ENCODE peak calls at places on chromosome 21, in five cellular contexts. One of them, this sample, is unnamed. For H3K4me1 and H3K9me3, the result is how much of the 10 kb centered on the place peaks cover.

GRCh38 chr21:20661745-20662470 is 336.3 kb upstream of the NCAM2 start:
- DNase-seq in OCI-LY7: no peak
- DNase-seq in CD4-positive, alpha-beta memory T cell: no peak
- DNase-seq in left ventricle myocardium inferior: no peak
- DNase-seq in psoas muscle: no peak
- DNase-seq in this sample: no peak

GRCh38 chr21:26965091-26965566 is 1.8 kb downstream of the ADAMTS5 start:
- DNase-seq in psoas muscle: no peak
- DNase-seq in left ventricle myocardium inferior: no peak
- DNase-seq in CD4-positive, alpha-beta memory T cell: no peak
- DNase-seq in OCI-LY7: no peak
- DNase-seq in this sample: no peak

GRCh38 chr21:37936010-37936785 is 19.9 kb upstream of the KCNJ6 start:
- DNase-seq in psoas muscle: no peak
- DNase-seq in OCI-LY7: no peak
- DNase-seq in left ventricle myocardium inferior: no peak
- DNase-seq in CD4-positive, alpha-beta memory T cell: no peak
- DNase-seq in this sample: no peak

GRCh38 chr21:35154788-35155187 is 105.7 kb upstream of the RUNX1 start:
- DNase-seq in left ventricle myocardium inferior: no peak
- DNase-seq in OCI-LY7: no peak
- DNase-seq in psoas muscle: no peak
- DNase-seq in CD4-positive, alpha-beta memory T cell: no peak
- DNase-seq in this sample: no peak

GRCh38 chr21:19239696-19240095 is 836.1 kb upstream of the TMPRSS15 start:
- DNase-seq in psoas muscle: no peak
- DNase-seq in left ventricle myocardium inferior: no peak
- DNase-seq in OCI-LY7: no peak
- DNase-seq in CD4-positive, alpha-beta memory T cell: no peak
- DNase-seq in this sample: no peak

GRCh38 chr21:25750085-25750484 is 15.3 kb downstream of the GABPA start:
- DNase-seq in CD4-positive, alpha-beta memory T cell: no peak
- DNase-seq in left ventricle myocardium inferior: no peak
- DNase-seq in OCI-LY7: no peak
- DNase-seq in psoas muscle: no peak
- DNase-seq in this sample: no peak

GRCh38 chr21:46634966-46635323 is 529 bp upstream of the PRMT2 start:
- DNase-seq in CD4-positive, alpha-beta memory T cell: no peak
- DNase-seq in psoas muscle: no peak
- DNase-seq in OCI-LY7: peak
- DNase-seq in left ventricle myocardium inferior: no peak
- DNase-seq in this sample: no peak

GRCh38 chr21:42489991-42490390 is 6.0 kb downstream of the RSPH1 start:
- DNase-seq in psoas muscle: no peak
- DNase-seq in CD4-positive, alpha-beta memory T cell: no peak
- DNase-seq in left ventricle myocardium inferior: no peak
- DNase-seq in OCI-LY7: no peak
- DNase-seq in this sample: no peak

GRCh38 chr21:27425172-27425571 is 458.3 kb upstream of the ADAMTS5 start:
- DNase-seq in OCI-LY7: no peak
- DNase-seq in CD4-positive, alpha-beta memory T cell: no peak
- DNase-seq in psoas muscle: no peak
- DNase-seq in left ventricle myocardium inferior: no peak
- DNase-seq in this sample: no peak

GRCh38 chr21:15293251-15293650 is 228.5 kb upstream of the NRIP1 start:
- DNase-seq in left ventricle myocardium inferior: no peak
- DNase-seq in psoas muscle: no peak
- DNase-seq in CD4-positive, alpha-beta memory T cell: no peak
- DNase-seq in OCI-LY7: no peak
- DNase-seq in this sample: no peak

GRCh38 chr21:23963454-23963853 is 1643.8 kb downstream of the MRPL39 start:
- DNase-seq in psoas muscle: no peak
- DNase-seq in OCI-LY7: no peak
- DNase-seq in CD4-positive, alpha-beta memory T cell: no peak
- DNase-seq in left ventricle myocardium inferior: no peak
- DNase-seq in this sample: no peak

GRCh38 chr21:26769613-26770188 is 75.5 kb downstream of the ADAMTS1 start:
- DNase-seq in CD4-positive, alpha-beta memory T cell: no peak
- DNase-seq in OCI-LY7: no peak
- DNase-seq in psoas muscle: no peak
- DNase-seq in left ventricle myocardium inferior: no peak
- DNase-seq in this sample: no peak

GRCh38 chr21:44927259-44927586 is 6.5 kb upstream of the ITGB2 start:
- DNase-seq in left ventricle myocardium inferior: no peak
- DNase-seq in CD4-positive, alpha-beta memory T cell: no peak
- DNase-seq in OCI-LY7: no peak
- DNase-seq in psoas muscle: no peak
- DNase-seq in this sample: no peak
- H3K4me3 ChIP-seq in left ventricle myocardium inferior: no peak
- H3K4me3 ChIP-seq in CD4-positive, alpha-beta memory T cell: peak
- H3K4me3 ChIP-seq in OCI-LY7: peak
- H3K4me3 ChIP-seq in psoas muscle: no peak
- H3K4me3 ChIP-seq in this sample: no peak

DNA sequence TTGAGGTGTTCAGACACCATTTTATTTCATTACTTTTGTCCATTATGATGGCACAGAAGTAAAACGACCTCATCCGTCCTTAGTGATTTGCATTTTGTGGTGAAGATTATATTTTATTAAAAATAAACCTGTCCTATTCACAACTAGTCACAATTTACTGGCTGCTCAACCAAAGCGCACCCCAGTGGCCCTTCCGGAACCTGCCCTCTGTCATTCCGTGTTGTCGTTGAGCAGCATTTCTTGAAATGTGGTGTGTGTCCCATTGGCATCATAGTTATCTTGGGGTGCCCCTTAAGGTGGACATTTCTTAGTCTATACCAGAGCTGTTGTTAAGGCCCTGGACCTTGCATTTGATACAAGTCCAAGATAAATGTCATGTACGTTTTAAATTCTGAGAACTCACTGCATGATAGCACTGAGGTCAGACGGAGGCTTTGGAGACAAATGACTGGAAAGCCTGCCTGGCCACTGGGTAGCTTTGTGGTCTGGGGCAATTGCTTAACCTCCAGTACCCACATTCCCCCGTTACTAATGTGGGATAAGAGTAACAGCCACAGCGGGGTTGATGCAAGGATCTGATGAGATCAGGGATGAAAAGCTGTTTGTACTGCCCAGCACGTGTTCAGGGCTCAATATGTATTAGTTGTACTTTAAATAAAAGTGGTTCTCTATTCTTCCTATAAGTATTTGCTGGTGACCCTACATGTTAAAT is 36.2 kb downstream of the BACH1 start:
- DNase-seq in psoas muscle: no peak
- DNase-seq in CD4-positive, alpha-beta memory T cell: no peak
- DNase-seq in left ventricle myocardium inferior: no peak
- DNase-seq in OCI-LY7: no peak
- DNase-seq in this sample: no peak
- H3K4me1 ChIP-seq in psoas muscle: half or more
- H3K4me1 ChIP-seq in CD4-positive, alpha-beta memory T cell: under half
- H3K4me1 ChIP-seq in left ventricle myocardium inferior: under half
- H3K4me1 ChIP-seq in OCI-LY7: under half
- H3K4me1 ChIP-seq in this sample: under half

GRCh38 chr21:39860600-39860999 is 6.6 kb upstream of the PCP4 start:
- DNase-seq in left ventricle myocardium inferior: no peak
- DNase-seq in CD4-positive, alpha-beta memory T cell: no peak
- DNase-seq in psoas muscle: no peak
- DNase-seq in OCI-LY7: no peak
- DNase-seq in this sample: no peak
- H3K9me3 ChIP-seq in left ventricle myocardium inferior: under half
- H3K9me3 ChIP-seq in CD4-positive, alpha-beta memory T cell: under half
- H3K9me3 ChIP-seq in psoas muscle: under half
- H3K9me3 ChIP-seq in OCI-LY7: under half
- H3K9me3 ChIP-seq in this sample: under half

GRCh38 chr21:16424331-16424749 is 694.6 kb downstream of the USP25 start:
- DNase-seq in OCI-LY7: no peak
- DNase-seq in CD4-positive, alpha-beta memory T cell: no peak
- DNase-seq in left ventricle myocardium inferior: no peak
- DNase-seq in psoas muscle: no peak
- DNase-seq in this sample: no peak
- H3K4me3 ChIP-seq in OCI-LY7: no peak
- H3K4me3 ChIP-seq in CD4-positive, alpha-beta memory T cell: no peak
- H3K4me3 ChIP-seq in left ventricle myocardium inferior: peak
- H3K4me3 ChIP-seq in psoas muscle: peak
- H3K4me3 ChIP-seq in this sample: peak

GRCh38 chr21:39010629-39011404 is 172.4 kb downstream of the PSMG1 start:
- DNase-seq in OCI-LY7: no peak
- DNase-seq in left ventricle myocardium inferior: no peak
- DNase-seq in psoas muscle: no peak
- DNase-seq in CD4-positive, alpha-beta memory T cell: no peak
- DNase-seq in this sample: no peak
- H3K4me1 ChIP-seq in OCI-LY7: under half
- H3K4me1 ChIP-seq in left ventricle myocardium inferior: under half
- H3K4me1 ChIP-seq in psoas muscle: under half
- H3K4me1 ChIP-seq in CD4-positive, alpha-beta memory T cell: under half
- H3K4me1 ChIP-seq in this sample: under half

DNA sequence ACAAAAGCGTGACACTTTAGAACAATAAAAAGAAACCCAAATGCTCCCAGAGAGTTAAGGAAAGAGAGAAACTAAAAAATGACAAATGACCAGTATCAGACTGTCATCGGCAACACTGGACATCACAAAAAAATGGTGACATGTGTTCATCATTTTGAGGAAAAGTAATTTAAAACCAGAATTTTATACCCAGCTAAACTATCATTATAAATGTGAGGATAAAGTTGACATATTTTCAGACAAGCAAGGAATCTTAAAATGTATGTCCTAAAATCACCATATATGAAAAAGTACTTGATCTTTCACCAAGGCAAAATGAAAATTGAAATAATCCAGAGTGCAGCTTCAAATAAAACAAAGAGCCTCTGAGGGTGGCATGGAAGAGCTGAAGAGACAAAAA is 1.3 kb upstream of the KRTAP10-11 start:
- DNase-seq in CD4-positive, alpha-beta memory T cell: no peak
- DNase-seq in psoas muscle: no peak
- DNase-seq in OCI-LY7: no peak
- DNase-seq in left ventricle myocardium inferior: no peak
- DNase-seq in this sample: no peak
- H3K9me3 ChIP-seq in CD4-positive, alpha-beta memory T cell: under half
- H3K9me3 ChIP-seq in psoas muscle: under half
- H3K9me3 ChIP-seq in OCI-LY7: under half
- H3K9me3 ChIP-seq in left ventricle myocardium inferior: under half
- H3K9me3 ChIP-seq in this sample: under half

DNA sequence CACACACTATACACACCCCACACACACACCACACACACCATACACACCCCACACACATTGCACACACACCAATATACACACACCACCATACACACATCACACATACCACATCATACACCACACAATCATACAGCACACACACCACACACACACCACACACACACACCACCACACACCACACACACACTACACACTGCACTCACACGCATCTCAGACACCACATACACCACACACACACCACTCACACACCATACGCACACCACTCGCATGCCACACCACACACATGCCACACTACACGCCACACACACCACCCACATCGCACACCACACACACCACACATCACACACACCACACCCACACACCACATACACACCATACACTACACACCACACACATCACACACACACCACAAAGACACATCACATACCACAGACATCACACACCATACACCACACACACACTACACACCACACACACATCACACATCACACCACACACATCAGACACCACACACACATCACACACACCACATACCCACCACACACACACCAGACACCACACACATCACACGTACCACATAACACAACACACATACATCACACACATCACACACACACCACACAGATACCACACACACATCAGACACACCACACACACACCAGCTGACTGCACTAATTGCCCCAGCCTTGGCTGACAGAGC is 54.6 kb downstream of the HSF2BP start:
- DNase-seq in CD4-positive, alpha-beta memory T cell: no peak
- DNase-seq in OCI-LY7: no peak
- DNase-seq in left ventricle myocardium inferior: no peak
- DNase-seq in psoas muscle: no peak
- DNase-seq in this sample: no peak
- H3K4me3 ChIP-seq in CD4-positive, alpha-beta memory T cell: no peak
- H3K4me3 ChIP-seq in OCI-LY7: no peak
- H3K4me3 ChIP-seq in left ventricle myocardium inferior: no peak
- H3K4me3 ChIP-seq in psoas muscle: no peak
- H3K4me3 ChIP-seq in this sample: no peak

DNA sequence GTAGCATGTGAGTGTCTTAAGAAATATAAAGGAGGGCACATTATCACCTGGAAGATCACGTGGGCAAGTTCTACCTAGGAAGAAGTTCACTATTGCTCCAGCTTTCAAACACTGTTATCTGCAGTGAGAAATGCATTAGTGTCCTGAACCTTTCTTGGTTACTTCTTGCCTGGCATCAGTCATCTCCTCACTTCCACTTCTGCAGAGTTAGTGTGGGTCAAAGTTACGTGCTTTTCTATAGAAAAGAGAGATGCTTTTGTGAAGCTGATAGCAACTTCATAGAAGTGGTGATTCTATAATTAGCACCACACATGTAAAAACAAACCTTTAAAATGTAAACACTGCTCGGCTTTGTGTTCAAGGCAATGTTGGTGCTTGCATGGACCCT is 57.2 kb downstream of the MRPS6 start:
- DNase-seq in CD4-positive, alpha-beta memory T cell: no peak
- DNase-seq in psoas muscle: no peak
- DNase-seq in left ventricle myocardium inferior: no peak
- DNase-seq in OCI-LY7: no peak
- DNase-seq in this sample: no peak
- H3K4me1 ChIP-seq in CD4-positive, alpha-beta memory T cell: half or more
- H3K4me1 ChIP-seq in psoas muscle: half or more
- H3K4me1 ChIP-seq in left ventricle myocardium inferior: half or more
- H3K4me1 ChIP-seq in OCI-LY7: under half
- H3K4me1 ChIP-seq in this sample: under half